ENCODE peak calls at places on chromosome 12, in four cellular contexts. U is mesendoderm, T is right lobe of liver, O is heart right ventricle. Q is an unnamed sample.

GRCh38 chr12:57894577-57895292 is 46.6 kb upstream of the ATP23 start:
- DNase-seq in U (no peak), T (no peak), O (no peak), Q (no peak)

GRCh38 chr12:2075558-2076195 is 22.9 kb downstream of the CACNA1C start:
- DNase-seq in U (no peak), T (no peak), O (peak; percentile 73), Q (no peak)

GRCh38 chr12:67594888-67595287 is 53.7 kb upstream of the DYRK2 start:
- DNase-seq in U (no peak), T (no peak), O (no peak), Q (no peak)

GRCh38 chr12:115623764-115624334 is 653.6 kb downstream of the MED13L start:
- DNase-seq in U (peak; percentile 50), T (no peak), O (peak; percentile 87), Q (no peak)

GRCh38 chr12:26187014-26187413 is 8.4 kb upstream of the SSPN start:
- DNase-seq in U (no peak), T (no peak), O (no peak), Q (no peak)

GRCh38 chr12:64299628-64300027 is 77.5 kb upstream of the KICS2 start:
- DNase-seq in U (no peak), T (no peak), O (no peak), Q (no peak)

GRCh38 chr12:54447917-54448316 is 25.5 kb downstream of the GTSF1 start:
- DNase-seq in U (no peak), T (no peak), O (no peak), Q (no peak)

GRCh38 chr12:91958816-91959215 is 186.8 kb downstream of the BTG1 start:
- DNase-seq in U (peak; percentile 76), T (no peak), O (no peak), Q (peak; percentile 25)

GRCh38 chr12:6266431-6267006 is 44.0 kb upstream of the PLEKHG6 start:
- DNase-seq in U (no peak), T (no peak), O (no peak), Q (no peak)

GRCh38 chr12:108448246-108448645 is 66.8 kb upstream of the FICD start:
- DNase-seq in U (no peak), T (no peak), O (no peak), Q (no peak)

GRCh38 chr12:108446766-108447165 is 68.3 kb upstream of the FICD start:
- DNase-seq in U (peak; percentile 51), T (no peak), O (no peak), Q (no peak)

GRCh38 chr12:108447168-108447840 is 67.8 kb upstream of the FICD start:
- DNase-seq in U (peak; percentile 88), T (no peak), O (no peak), Q (no peak)

GRCh38 chr12:108454539-108455139 is 60.4 kb upstream of the FICD start:
- DNase-seq in U (peak; percentile 56), T (no peak), O (no peak), Q (no peak)

DNA sequence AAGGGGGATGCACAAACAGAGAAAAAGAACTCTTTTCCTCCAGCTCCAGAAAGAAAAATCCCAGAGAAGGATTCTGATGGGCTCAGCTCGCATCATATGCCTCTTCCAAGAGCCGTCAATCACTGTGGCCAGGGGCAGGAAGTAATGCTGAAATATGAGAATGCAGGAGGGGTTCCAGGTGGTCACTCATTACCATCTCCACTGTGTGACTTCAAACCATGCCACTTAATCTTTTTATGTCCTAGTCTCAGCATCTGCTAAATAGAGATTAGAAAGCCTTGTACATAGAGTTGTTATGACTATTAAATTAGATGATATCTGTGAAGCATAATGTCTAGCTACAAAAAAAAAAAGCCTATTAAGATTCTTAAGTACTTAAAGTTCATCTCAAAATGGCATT is 65.6 kb upstream of the FICD start:
- DNase-seq in U (peak; percentile 13), T (no peak), O (no peak), Q (no peak)
- H3K27me3 ChIP-seq in U (no peaks in the 10 kb centered on the region), T (no peaks in the 10 kb centered on the region), O (peaks cover 11% of the 10 kb centered on the region), Q (peaks cover 13% of the 10 kb centered on the region)

GRCh38 chr12:11756523-11756922 is 107.0 kb downstream of the ETV6 start:
- DNase-seq in U (no peak), T (no peak), O (no peak), Q (no peak)
- H3K27me3 ChIP-seq in U (no peaks in the 10 kb centered on the region), T (no peaks in the 10 kb centered on the region), O (no peaks in the 10 kb centered on the region), Q (no peaks in the 10 kb centered on the region)

GRCh38 chr12:45549503-45549902 is 180.0 kb upstream of the ARID2 start:
- DNase-seq in U (peak; percentile 14), T (no peak), O (no peak), Q (no peak)

GRCh38 chr12:45547822-45548221 is 181.7 kb upstream of the ARID2 start:
- DNase-seq in U (no peak), T (no peak), O (no peak), Q (no peak)

GRCh38 chr12:45557020-45557419 is 172.5 kb upstream of the ARID2 start:
- DNase-seq in U (no peak), T (no peak), O (no peak), Q (no peak)

GRCh38 chr12:45558353-45558752 is 171.2 kb upstream of the ARID2 start:
- DNase-seq in U (no peak), T (no peak), O (no peak), Q (no peak)

DNA sequence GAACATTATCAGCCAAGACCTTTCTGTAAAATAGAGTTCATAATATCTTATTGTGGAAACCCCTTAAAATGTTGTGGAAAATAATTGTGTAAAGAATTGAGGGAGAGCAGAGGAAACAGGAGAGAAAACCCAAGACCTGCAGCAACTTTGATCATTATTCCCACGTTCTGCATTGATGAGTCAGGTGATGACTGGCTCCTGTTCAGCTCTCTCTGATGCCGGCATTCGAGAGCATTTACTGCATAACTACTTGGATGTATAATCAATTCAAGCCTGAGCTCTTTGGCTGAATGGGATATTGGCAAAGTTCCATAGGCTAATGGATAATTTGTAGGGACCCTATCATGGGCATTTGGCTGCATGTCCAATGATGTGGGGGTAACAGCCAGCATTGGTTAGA is 176.3 kb upstream of the ARID2 start:
- DNase-seq in U (no peak), T (no peak), O (no peak), Q (no peak)
- H3K27me3 ChIP-seq in U (no peaks in the 10 kb centered on the region), T (no peaks in the 10 kb centered on the region), O (no peaks in the 10 kb centered on the region), Q (peaks cover 2% of the 10 kb centered on the region)

GRCh38 chr12:130164931-130165330 is 2.7 kb downstream of the FZD10 start:
- DNase-seq in U (no peak), T (no peak), O (no peak), Q (no peak)

GRCh38 chr12:130166306-130166705 is 4.0 kb downstream of the FZD10 start:
- DNase-seq in U (no peak), T (no peak), O (no peak), Q (no peak)

GRCh38 chr12:130169256-130169655 is 7.0 kb downstream of the FZD10 start:
- DNase-seq in U (no peak), T (no peak), O (no peak), Q (no peak)

GRCh38 chr12:130169924-130170323 is 7.7 kb downstream of the FZD10 start:
- DNase-seq in U (no peak), T (no peak), O (no peak), Q (no peak)

DNA sequence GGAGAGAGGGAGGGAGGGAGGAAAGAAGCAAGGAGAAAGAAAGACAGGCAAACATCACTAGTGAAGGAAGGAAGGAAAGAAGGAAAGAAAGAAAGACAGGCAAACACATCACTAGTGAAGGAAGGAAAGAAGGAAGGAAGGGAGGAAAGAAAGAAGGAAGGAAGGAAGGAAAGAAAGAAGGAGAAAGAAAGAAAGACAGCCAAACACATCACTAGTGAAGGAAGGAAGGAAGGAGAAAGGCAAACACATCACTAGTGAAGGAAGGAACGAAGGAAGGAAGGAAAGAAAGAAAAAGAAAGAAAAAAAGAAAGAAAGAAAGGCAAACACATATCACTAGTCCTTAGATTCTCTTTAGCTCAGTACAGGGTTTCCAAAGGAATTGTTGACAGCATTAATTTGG is 5.3 kb downstream of the FZD10 start:
- DNase-seq in U (no peak), T (no peak), O (no peak), Q (no peak)
- H3K27me3 ChIP-seq in U (peaks cover 44% of the 10 kb centered on the region), T (no peaks in the 10 kb centered on the region), O (peaks cover 45% of the 10 kb centered on the region), Q (no peaks in the 10 kb centered on the region)

DNA sequence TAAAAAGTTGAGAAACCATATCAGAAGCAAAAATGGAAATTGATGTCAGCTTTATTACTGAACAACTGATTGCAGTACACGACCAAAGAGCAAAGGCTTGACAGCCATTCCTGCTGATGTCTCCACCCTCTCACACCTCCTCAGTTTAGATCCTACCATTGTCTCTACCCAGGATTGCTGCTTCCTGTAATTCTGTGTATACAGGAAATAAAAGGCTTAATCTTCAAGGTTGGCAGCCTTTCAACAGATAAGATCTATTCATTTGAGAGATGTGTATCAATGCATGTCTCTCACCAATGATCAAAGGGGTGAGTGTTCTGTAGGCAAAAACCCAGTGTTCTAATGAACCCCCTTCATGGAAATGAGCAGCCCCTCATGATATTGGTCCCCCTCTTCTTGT is 27.0 kb downstream of the SLCO1C1 start:
- DNase-seq in U (peak; percentile 27), T (no peak), O (no peak), Q (no peak)
- H3K27me3 ChIP-seq in U (no peaks in the 10 kb centered on the region), T (no peaks in the 10 kb centered on the region), O (no peaks in the 10 kb centered on the region), Q (no peaks in the 10 kb centered on the region)

GRCh38 chr12:130976171-130976720 is 22.5 kb downstream of the ADGRD1 start:
- DNase-seq in U (no peak), T (no peak), O (no peak), Q (no peak)
- H3K27me3 ChIP-seq in U (no peaks in the 10 kb centered on the region), T (no peaks in the 10 kb centered on the region), O (no peaks in the 10 kb centered on the region), Q (no peaks in the 10 kb centered on the region)

DNA sequence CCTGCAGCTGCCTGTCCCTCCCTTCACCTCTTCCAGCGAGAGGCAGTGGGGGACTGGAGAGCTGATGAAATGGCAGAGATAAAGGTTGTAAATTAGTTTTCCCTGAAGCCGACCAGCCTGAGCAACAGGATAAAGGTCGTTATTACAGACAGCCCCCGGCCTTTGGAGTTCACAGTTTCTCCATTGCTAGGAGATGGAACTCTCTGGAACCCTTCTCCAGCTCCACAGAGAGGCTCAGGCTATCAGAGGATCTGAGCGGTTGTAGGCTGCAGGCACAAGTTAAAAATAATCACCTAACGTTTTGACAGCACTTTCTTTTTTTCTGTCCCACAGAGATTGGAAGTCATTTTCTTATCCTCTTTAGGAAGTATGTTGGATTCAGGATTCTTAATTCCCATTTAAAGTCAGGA is 1.2 kb upstream of the ADGRD1 start:
- DNase-seq in U (peak; percentile 89), T (no peak), O (no peak), Q (no peak)
- H3K27me3 ChIP-seq in U (no peaks in the 10 kb centered on the region), T (no peaks in the 10 kb centered on the region), O (no peaks in the 10 kb centered on the region), Q (no peaks in the 10 kb centered on the region)

GRCh38 chr12:52059582-52060497 is 8.6 kb downstream of the NR4A1 start:
- DNase-seq in U (no peak), T (no peak), O (peak; percentile 59), Q (no peak)

GRCh38 chr12:52056801-52057613 is 5.8 kb downstream of the NR4A1 start:
- DNase-seq in U (no peak), T (no peak), O (peak; percentile 26), Q (no peak)

GRCh38 chr12:52057614-52057939 is 6.3 kb downstream of the NR4A1 start:
- DNase-seq in U (no peak), T (no peak), O (no peak), Q (no peak)

GRCh38 chr12:52058631-52059324 is 7.5 kb downstream of the NR4A1 start:
- DNase-seq in U (no peak), T (no peak), O (peak; percentile 28), Q (no peak)

DNA sequence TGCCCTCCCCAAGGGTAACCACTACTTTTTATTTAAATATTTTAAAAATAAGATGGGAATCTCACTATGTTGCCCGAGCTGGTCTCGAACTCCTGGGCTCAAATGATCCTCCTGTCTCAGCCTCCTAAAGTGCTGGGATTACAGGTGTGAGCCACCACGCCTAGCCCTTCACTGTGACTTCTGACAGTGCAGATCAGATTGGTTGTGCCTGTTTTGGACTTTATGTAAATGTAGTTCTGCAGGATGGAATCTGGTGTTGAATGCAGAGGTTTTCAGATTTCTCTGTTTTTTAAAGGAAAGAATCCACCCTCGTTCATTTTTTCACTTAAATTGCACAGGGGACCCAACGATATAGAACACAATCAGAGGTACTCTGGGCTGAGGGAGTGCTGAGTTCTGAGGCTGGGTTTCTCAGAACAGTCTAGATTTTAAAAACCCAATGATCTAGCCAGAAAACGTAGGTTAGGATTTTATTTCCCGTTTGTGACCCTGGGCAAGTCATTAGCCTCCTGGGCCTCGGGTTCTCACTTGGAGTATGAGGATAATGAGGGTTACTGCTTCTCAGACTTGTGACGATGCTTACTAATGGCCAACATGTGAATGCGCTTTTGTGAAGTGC is 6.8 kb downstream of the NR4A1 start:
- DNase-seq in U (no peak), T (no peak), O (no peak), Q (no peak)
- H3K27me3 ChIP-seq in U (no peaks in the 10 kb centered on the region), T (no peaks in the 10 kb centered on the region), O (no peaks in the 10 kb centered on the region), Q (no peaks in the 10 kb centered on the region)

Q was measured in SJSA1.